ENCODE peak calls at places on chromosomes 4 and X, in five cellular contexts. D is right atrium auricular region, B is hepatocyte, U is astrocyte, J is osteoblast. T is an unnamed sample.

GRCh38 chrX:1536712-1537030 is 314 bp downstream of the P2RY8 start:
- DNase-seq in B (no peak), J (no peak), U (no peak), D (no peak), T (no peak)

GRCh38 chr4:121758896-121759568 is 5.9 kb downstream of the SMIM43 start:
- DNase-seq in B (no peak), J (no peak), U (no peak), D (no peak), T (no peak)

GRCh38 chr4:75015627-75016026 is 82.7 kb downstream of the PARM1 start:
- DNase-seq in B (no peak), U (no peak), J (no peak), D (no peak), T (no peak)

GRCh38 chrX:40290519-40290918 is 192.8 kb upstream of the BCOR start:
- DNase-seq in J (no peak), B (no peak), U (no peak), D (no peak), T (no peak)

GRCh38 chr4:65495439-65495838 is 174.8 kb downstream of the EPHA5 start:
- DNase-seq in U (no peak), B (no peak), J (no peak), D (no peak), T (no peak)

GRCh38 chr4:63348735-63349673 is 1060.2 kb downstream of the TECRL start:
- DNase-seq in D (no peak), B (no peak), J (peak), U (no peak), T (no peak)

GRCh38 chr4:73714647-73715046 is 25.7 kb upstream of the CXCL8 start:
- DNase-seq in D (no peak), U (no peak), B (no peak), J (no peak), T (no peak)

GRCh38 chr4:173434226-173434625 is 35.3 kb upstream of the SCRG1 start:
- DNase-seq in U (no peak), J (no peak), B (no peak), D (no peak), T (no peak)

GRCh38 chr4:12949719-12950118 is 534.4 kb downstream of the RAB28 start:
- DNase-seq in U (no peak), J (no peak), B (no peak), D (no peak), T (no peak)

GRCh38 chrX:105018865-105019264 is 201.6 kb downstream of the TEX13A start:
- DNase-seq in D (no peak), J (no peak), U (no peak), B (no peak), T (no peak)

GRCh38 chr4:146210890-146211289 is 3.4 kb upstream of the REELD1 start:
- DNase-seq in D (no peak), U (no peak), B (no peak), J (no peak), T (no peak)

GRCh38 chrX:23434356-23434884 is 99.8 kb downstream of the PTCHD1 start:
- DNase-seq in D (peak), U (peak), B (peak), J (no peak), T (no peak)

GRCh38 chrX:153456161-153456560 is 10.3 kb upstream of the TREX2 start:
- DNase-seq in B (no peak), U (no peak), D (no peak), J (no peak), T (no peak)

GRCh38 chr4:93646225-93646930 is 182.2 kb upstream of the ATOH1 start:
- DNase-seq in U (no peak), J (no peak), D (no peak), B (peak), T (no peak)

GRCh38 chrX:39759526-39760224 is 338.1 kb downstream of the BCOR start:
- DNase-seq in U (peak), J (peak), D (no peak), B (peak), T (no peak)

GRCh38 chrX:48677456-48678030 is 6.1 kb upstream of the WAS start:
- DNase-seq in U (no peak), D (no peak), B (peak), J (no peak), T (no peak)

GRCh38 chr4:103207673-103208072 is 9.5 kb upstream of the CENPE start:
- DNase-seq in U (no peak), D (no peak), J (no peak), B (peak), T (no peak)

GRCh38 chr4:25550376-25551030 is 105.1 kb upstream of the SLC34A2 start:
- DNase-seq in U (no peak), D (no peak), J (no peak), B (no peak), T (no peak)
- TF ChIP-seq CTCF in U (no peak), D (no peak), J (no peak), B (no peak), T (no peak)

GRCh38 chrX:149505671-149506070 is 565 bp upstream of the IDS start:
- DNase-seq in B (no peak), J (no peak), D (no peak), U (no peak), T (no peak)

GRCh38 chrX:149504226-149504914 is 736 bp downstream of the IDS start:
- DNase-seq in U (no peak), D (no peak), J (no peak), B (peak), T (no peak)

GRCh38 chrX:149504915-149505651 is at the start of gene IDS:
- DNase-seq in J (peak), B (peak), D (peak), U (peak), T (peak)

GRCh38 chrX:149508467-149508866 is 3.4 kb upstream of the IDS start:
- DNase-seq in U (no peak), B (no peak), D (no peak), J (no peak), T (no peak)

DNA sequence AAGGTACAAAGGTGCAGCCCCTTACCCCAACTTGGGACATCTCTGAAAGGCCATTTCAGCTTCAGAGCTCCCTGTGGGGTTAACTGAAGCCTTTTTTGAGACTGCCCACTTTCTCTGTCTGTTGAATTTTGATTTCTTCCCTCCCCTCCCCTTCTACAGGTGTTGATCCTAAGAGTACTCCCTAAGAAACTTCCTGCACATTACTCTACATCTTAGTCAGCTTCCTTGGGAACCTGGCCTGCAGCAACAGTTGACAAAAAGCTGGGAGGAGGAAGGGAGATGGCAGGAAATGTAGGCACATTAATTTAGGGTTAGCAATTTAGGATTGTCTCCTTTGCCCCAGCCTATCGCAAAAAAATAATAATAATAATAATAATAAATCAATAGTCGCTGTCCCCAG is 1.2 kb upstream of the IDS start:
- DNase-seq in U (no peak), B (no peak), J (no peak), D (no peak), T (no peak)
- H3K27ac ChIP-seq in U (no peak), B (no peak), J (no peak), D (no peak), T (no peak)

GRCh38 chr4:52925531-52925968 is 63.4 kb downstream of the RASL11B start:
- DNase-seq in J (no peak), U (peak), D (no peak), B (peak), T (no peak)

GRCh38 chr4:52931238-52931637 is 69.1 kb downstream of the RASL11B start:
- DNase-seq in J (no peak), D (no peak), B (no peak), U (no peak), T (no peak)

GRCh38 chr4:52926575-52926974 is 64.5 kb downstream of the RASL11B start:
- DNase-seq in U (no peak), D (no peak), J (no peak), B (no peak), T (no peak)
- TF ChIP-seq CTCF in U (no peak), D (no peak), J (no peak), B (no peak), T (no peak)

GRCh38 chr4:80069108-80069836 is 3.8 kb downstream of the ANTXR2 start:
- DNase-seq in J (peak), B (no peak), U (peak), D (no peak), T (no peak)

GRCh38 chr4:80072607-80073361 is at the start of gene ANTXR2:
- DNase-seq in B (peak), D (peak), J (peak), U (peak), T (peak)

GRCh38 chr4:80069837-80070788 is 2.9 kb downstream of the ANTXR2 start:
- DNase-seq in B (no peak), U (peak), J (peak), D (no peak), T (no peak)

GRCh38 chr4:80071643-80072606 is 1.1 kb downstream of the ANTXR2 start:
- DNase-seq in J (peak), B (peak), U (no peak), D (peak), T (no peak)

GRCh38 chr4:80070880-80071620 is 2.0 kb downstream of the ANTXR2 start:
- DNase-seq in D (no peak), J (peak), U (peak), B (peak), T (no peak)
- H3K27ac ChIP-seq in D (peak), J (peak), U (peak), B (peak), T (peak)

T was measured in esophagus muscularis mucosa.